ENCODE peak calls at places on chromosomes 2 and 18, in six cellular contexts. One of them, this sample, is unnamed.

GRCh38 chr2:10575566-10576300 is 114.0 kb downstream of the NOL10 start:
- DNase-seq in PC-3: peak; percentile 94
- DNase-seq in lower leg skin: no peak
- DNase-seq in AG04450: peak; percentile 30
- DNase-seq in heart right ventricle: no peak
- DNase-seq in ovary: no peak
- DNase-seq in this sample: peak; percentile 51

GRCh38 chr2:25473758-25474335 is 132.1 kb upstream of the DNMT3A start:
- DNase-seq in PC-3: no peak
- DNase-seq in lower leg skin: no peak
- DNase-seq in AG04450: no peak
- DNase-seq in heart right ventricle: peak; percentile 20
- DNase-seq in ovary: peak; percentile 41
- DNase-seq in this sample: peak; percentile 96

GRCh38 chr2:55986001-55986400 is 62.4 kb upstream of the EFEMP1 start:
- DNase-seq in PC-3: no peak
- DNase-seq in lower leg skin: no peak
- DNase-seq in AG04450: no peak
- DNase-seq in heart right ventricle: no peak
- DNase-seq in ovary: no peak
- DNase-seq in this sample: no peak

GRCh38 chr2:102418421-102418961 is 4.5 kb upstream of the IL18RAP start:
- DNase-seq in PC-3: peak; percentile 36
- DNase-seq in lower leg skin: no peak
- DNase-seq in AG04450: no peak
- DNase-seq in heart right ventricle: no peak
- DNase-seq in ovary: no peak
- DNase-seq in this sample: no peak

GRCh38 chr2:100185105-100185504 is 42.7 kb upstream of the AFF3 start:
- DNase-seq in PC-3: peak; percentile 7
- DNase-seq in lower leg skin: no peak
- DNase-seq in AG04450: no peak
- DNase-seq in heart right ventricle: no peak
- DNase-seq in ovary: no peak
- DNase-seq in this sample: no peak

GRCh38 chr2:237464757-237465391 is 22.2 kb upstream of the MLPH start:
- DNase-seq in PC-3: peak; percentile 11
- DNase-seq in lower leg skin: peak; percentile 25
- DNase-seq in AG04450: no peak
- DNase-seq in heart right ventricle: no peak
- DNase-seq in ovary: no peak
- DNase-seq in this sample: no peak

GRCh38 chr2:101809656-101810055 is 112.1 kb downstream of the MAP4K4 start:
- DNase-seq in PC-3: no peak
- DNase-seq in lower leg skin: no peak
- DNase-seq in AG04450: no peak
- DNase-seq in heart right ventricle: no peak
- DNase-seq in ovary: no peak
- DNase-seq in this sample: no peak

GRCh38 chr2:8059255-8059654 is 622.6 kb upstream of the ID2 start:
- DNase-seq in PC-3: no peak
- DNase-seq in lower leg skin: no peak
- DNase-seq in AG04450: no peak
- DNase-seq in heart right ventricle: no peak
- DNase-seq in ovary: no peak
- DNase-seq in this sample: no peak

GRCh38 chr2:9102861-9103662 is 99.6 kb upstream of the MBOAT2 start:
- DNase-seq in PC-3: peak; percentile 79
- DNase-seq in lower leg skin: peak; percentile 76
- DNase-seq in AG04450: no peak
- DNase-seq in heart right ventricle: no peak
- DNase-seq in ovary: peak; percentile 54
- DNase-seq in this sample: no peak

GRCh38 chr2:23410596-23410995 is 25.6 kb downstream of the KLHL29 start:
- DNase-seq in PC-3: no peak
- DNase-seq in lower leg skin: peak; percentile 40
- DNase-seq in AG04450: no peak
- DNase-seq in heart right ventricle: no peak
- DNase-seq in ovary: no peak
- DNase-seq in this sample: no peak

GRCh38 chr18:34817636-34818035 is 107.5 kb downstream of the DTNA start:
- DNase-seq in PC-3: no peak
- DNase-seq in lower leg skin: no peak
- DNase-seq in AG04450: no peak
- DNase-seq in heart right ventricle: no peak
- DNase-seq in ovary: no peak
- DNase-seq in this sample: no peak

GRCh38 chr2:160473508-160474318 is 19.9 kb downstream of the RBMS1 start:
- DNase-seq in PC-3: no peak
- DNase-seq in lower leg skin: no peak
- DNase-seq in AG04450: no peak
- DNase-seq in heart right ventricle: no peak
- DNase-seq in ovary: no peak
- DNase-seq in this sample: no peak

GRCh38 chr18:79766308-79766707 is 31.4 kb upstream of the KCNG2 start:
- DNase-seq in PC-3: no peak
- DNase-seq in lower leg skin: no peak
- DNase-seq in AG04450: no peak
- DNase-seq in heart right ventricle: no peak
- DNase-seq in ovary: no peak
- DNase-seq in this sample: no peak

GRCh38 chr18:76494541-76495403 is at the start of gene ZNF516:
- DNase-seq in PC-3: no peak
- DNase-seq in lower leg skin: no peak
- DNase-seq in AG04450: no peak
- DNase-seq in heart right ventricle: peak; percentile 42
- DNase-seq in ovary: peak; percentile 62
- DNase-seq in this sample: no peak

GRCh38 chr2:41967426-41968181 is 80.2 kb upstream of the PKDCC start:
- DNase-seq in PC-3: no peak
- DNase-seq in lower leg skin: peak; percentile 91
- DNase-seq in AG04450: no peak
- DNase-seq in heart right ventricle: peak; percentile 32
- DNase-seq in ovary: no peak
- DNase-seq in this sample: no peak

GRCh38 chr2:208488668-208489564 is 82.3 kb downstream of the PTH2R start:
- DNase-seq in PC-3: no peak
- DNase-seq in lower leg skin: no peak
- DNase-seq in AG04450: no peak
- DNase-seq in heart right ventricle: no peak
- DNase-seq in ovary: no peak
- DNase-seq in this sample: no peak

GRCh38 chr2:228466851-228467250 is 285.4 kb upstream of the SPHKAP start:
- DNase-seq in PC-3: no peak
- DNase-seq in lower leg skin: no peak
- DNase-seq in AG04450: no peak
- DNase-seq in heart right ventricle: no peak
- DNase-seq in ovary: no peak
- DNase-seq in this sample: no peak

GRCh38 chr2:238344035-238344434 is 23.7 kb downstream of the TRAF3IP1 start:
- DNase-seq in PC-3: no peak
- DNase-seq in lower leg skin: no peak
- DNase-seq in AG04450: no peak
- DNase-seq in heart right ventricle: no peak
- DNase-seq in ovary: no peak
- DNase-seq in this sample: no peak

GRCh38 chr2:40758778-40759177 is 306.9 kb upstream of the SLC8A1 start:
- DNase-seq in PC-3: no peak
- DNase-seq in lower leg skin: no peak
- DNase-seq in AG04450: no peak
- DNase-seq in heart right ventricle: no peak
- DNase-seq in ovary: no peak
- DNase-seq in this sample: no peak

GRCh38 chr2:84158605-84159004 is 300.5 kb downstream of the SUCLG1 start:
- DNase-seq in PC-3: no peak
- DNase-seq in lower leg skin: no peak
- DNase-seq in AG04450: no peak
- DNase-seq in heart right ventricle: no peak
- DNase-seq in ovary: no peak
- DNase-seq in this sample: no peak

GRCh38 chr18:24083550-24083949 is 55.3 kb upstream of the CABYR start:
- DNase-seq in PC-3: no peak
- DNase-seq in lower leg skin: no peak
- DNase-seq in AG04450: no peak
- DNase-seq in heart right ventricle: no peak
- DNase-seq in ovary: no peak
- DNase-seq in this sample: no peak

GRCh38 chr2:17813015-17813741 is 3.1 kb upstream of the MSGN1 start:
- DNase-seq in PC-3: no peak
- DNase-seq in lower leg skin: no peak
- DNase-seq in AG04450: no peak
- DNase-seq in heart right ventricle: no peak
- DNase-seq in ovary: no peak
- DNase-seq in this sample: no peak

GRCh38 chr2:18545384-18545783 is 15.1 kb downstream of the RDH14 start:
- DNase-seq in PC-3: peak; percentile 89
- DNase-seq in lower leg skin: no peak
- DNase-seq in AG04450: no peak
- DNase-seq in heart right ventricle: no peak
- DNase-seq in ovary: no peak
- DNase-seq in this sample: no peak

GRCh38 chr2:27681844-27682243 is 18.2 kb downstream of the SLC4A1AP start:
- DNase-seq in PC-3: no peak
- DNase-seq in lower leg skin: no peak
- DNase-seq in AG04450: no peak
- DNase-seq in heart right ventricle: no peak
- DNase-seq in ovary: no peak
- DNase-seq in this sample: peak; percentile 32

GRCh38 chr2:216082805-216083204 is 1.1 kb downstream of the TMEM169 start:
- DNase-seq in PC-3: no peak
- DNase-seq in lower leg skin: no peak
- DNase-seq in AG04450: no peak
- DNase-seq in heart right ventricle: no peak
- DNase-seq in ovary: no peak
- DNase-seq in this sample: no peak

GRCh38 chr18:62682396-62682795 is 32.9 kb upstream of the PHLPP1 start:
- DNase-seq in PC-3: no peak
- DNase-seq in lower leg skin: no peak
- DNase-seq in AG04450: no peak
- DNase-seq in heart right ventricle: no peak
- DNase-seq in ovary: no peak
- DNase-seq in this sample: no peak

DNA sequence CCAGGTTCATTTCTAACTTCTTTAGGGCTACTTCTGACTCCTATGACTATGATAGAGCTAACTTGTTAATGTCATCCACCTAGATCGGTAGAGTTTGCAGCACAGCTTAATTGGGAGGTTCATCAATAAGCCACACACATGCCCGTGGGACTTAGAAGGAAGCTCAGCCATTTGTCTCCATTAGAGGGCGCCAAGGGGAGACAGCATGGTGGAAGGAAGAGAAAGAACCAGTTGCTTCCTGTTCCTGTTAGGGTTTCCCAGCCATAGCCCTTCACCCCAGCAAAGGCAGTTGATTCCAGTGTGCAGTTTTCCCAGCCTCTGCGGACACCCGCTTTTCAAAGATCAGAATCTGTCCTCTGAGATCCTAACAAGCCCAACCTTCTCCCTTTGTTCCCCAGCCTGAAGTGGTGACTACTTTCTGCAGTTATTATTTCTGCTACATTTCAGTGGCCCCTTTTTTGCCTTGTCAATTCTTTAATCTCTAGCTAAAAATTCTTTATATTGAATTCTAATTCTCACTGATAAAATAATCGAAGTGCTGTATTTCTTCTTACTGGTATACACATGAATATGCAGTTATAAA is 30.3 kb downstream of the MAIP1 start:
- DNase-seq in PC-3: peak; percentile 86
- DNase-seq in lower leg skin: no peak
- DNase-seq in AG04450: peak; percentile 34
- DNase-seq in heart right ventricle: peak; percentile 17
- DNase-seq in ovary: peak; percentile 40
- DNase-seq in this sample: no peak
- TF ChIP-seq CTCF in PC-3: peak; percentile 88
- TF ChIP-seq CTCF in lower leg skin: no peak
- TF ChIP-seq CTCF in AG04450: peak; percentile 74
- TF ChIP-seq CTCF in heart right ventricle: peak; percentile 57
- TF ChIP-seq CTCF in ovary: peak; percentile 24
- TF ChIP-seq CTCF in this sample: peak; percentile 84

GRCh38 chr2:230203110-230203676 is 16.6 kb downstream of the SP110 start:
- DNase-seq in PC-3: no peak
- DNase-seq in lower leg skin: no peak
- DNase-seq in AG04450: no peak
- DNase-seq in heart right ventricle: peak; percentile 24
- DNase-seq in ovary: no peak
- DNase-seq in this sample: no peak
- H3K4me3 ChIP-seq in PC-3: no peak overlapping the region
- H3K4me3 ChIP-seq in lower leg skin: no peak overlapping the region
- H3K4me3 ChIP-seq in AG04450: no peak overlapping the region
- H3K4me3 ChIP-seq in heart right ventricle: no peak overlapping the region
- H3K4me3 ChIP-seq in ovary: no peak overlapping the region
- H3K4me3 ChIP-seq in this sample: no peak overlapping the region

GRCh38 chr18:58601468-58602266 is 27.2 kb downstream of the ALPK2 start:
- DNase-seq in PC-3: no peak
- DNase-seq in lower leg skin: peak; percentile 75
- DNase-seq in AG04450: no peak
- DNase-seq in heart right ventricle: no peak
- DNase-seq in ovary: no peak
- DNase-seq in this sample: no peak

GRCh38 chr18:58599106-58599505 is 29.8 kb downstream of the ALPK2 start:
- DNase-seq in PC-3: peak; percentile 31
- DNase-seq in lower leg skin: no peak
- DNase-seq in AG04450: no peak
- DNase-seq in heart right ventricle: no peak
- DNase-seq in ovary: no peak
- DNase-seq in this sample: no peak

GRCh38 chr18:58593930-58594329 is 35.0 kb downstream of the ALPK2 start:
- DNase-seq in PC-3: no peak
- DNase-seq in lower leg skin: no peak
- DNase-seq in AG04450: no peak
- DNase-seq in heart right ventricle: peak; percentile 29
- DNase-seq in ovary: no peak
- DNase-seq in this sample: no peak

GRCh38 chr18:58596265-58596681 is 32.6 kb downstream of the ALPK2 start:
- DNase-seq in PC-3: no peak
- DNase-seq in lower leg skin: no peak
- DNase-seq in AG04450: no peak
- DNase-seq in heart right ventricle: peak; percentile 31
- DNase-seq in ovary: no peak
- DNase-seq in this sample: no peak

DNA sequence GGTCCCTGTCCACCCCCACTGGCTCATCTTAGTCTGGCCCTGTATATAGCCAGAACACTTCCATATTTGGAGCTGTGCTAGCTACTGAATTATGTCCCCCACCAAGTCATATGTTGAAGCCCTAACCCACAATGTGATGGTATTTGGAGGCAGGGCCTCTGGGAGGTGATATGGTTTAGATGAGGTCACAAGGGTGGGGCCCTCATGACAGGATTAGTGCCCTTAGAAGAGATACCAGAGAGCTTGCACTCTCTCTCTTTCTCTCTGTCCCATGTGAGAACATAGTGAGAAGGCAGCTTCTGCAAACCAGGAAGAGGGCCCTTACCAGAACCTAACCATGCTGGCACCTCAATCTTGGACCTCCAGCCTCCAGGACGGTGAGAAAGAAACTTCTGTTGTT is 31.2 kb downstream of the ALPK2 start:
- DNase-seq in PC-3: no peak
- DNase-seq in lower leg skin: no peak
- DNase-seq in AG04450: no peak
- DNase-seq in heart right ventricle: no peak
- DNase-seq in ovary: no peak
- DNase-seq in this sample: no peak
- TF ChIP-seq CTCF in PC-3: no peak
- TF ChIP-seq CTCF in lower leg skin: no peak
- TF ChIP-seq CTCF in AG04450: no peak
- TF ChIP-seq CTCF in heart right ventricle: no peak
- TF ChIP-seq CTCF in ovary: no peak
- TF ChIP-seq CTCF in this sample: no peak

GRCh38 chr18:58937913-58938312 is 73.2 kb downstream of the ZNF532 start:
- DNase-seq in PC-3: no peak
- DNase-seq in lower leg skin: no peak
- DNase-seq in AG04450: no peak
- DNase-seq in heart right ventricle: no peak
- DNase-seq in ovary: no peak
- DNase-seq in this sample: no peak
- H3K4me3 ChIP-seq in PC-3: no peak overlapping the region
- H3K4me3 ChIP-seq in lower leg skin: no peak overlapping the region
- H3K4me3 ChIP-seq in AG04450: no peak overlapping the region
- H3K4me3 ChIP-seq in heart right ventricle: no peak overlapping the region
- H3K4me3 ChIP-seq in ovary: no peak overlapping the region
- H3K4me3 ChIP-seq in this sample: no peak overlapping the region

This sample was measured in retinal pigment epithelial cell.